ENCODE peak calls at places on chromosomes 4 and X, in four cellular contexts. V is neuronal stem cell, Y is IMR-90, K is H9. G is an unnamed sample.

GRCh38 chr4:125546272-125546671 is 231.5 kb downstream of the FAT4 start:
- DNase-seq in V (no peak), Y (no peak), K (no peak), G (no peak)

GRCh38 chr4:112938461-112939058 is 110.9 kb upstream of the ANK2 start:
- DNase-seq in V (peak; percentile 54), Y (peak; percentile 36), K (no peak), G (peak; percentile 65)

GRCh38 chrX:43892471-43892870 is 10.2 kb upstream of the MAOB start:
- DNase-seq in V (no peak), Y (no peak), K (no peak), G (no peak)

GRCh38 chr4:149499726-149500125 is 315.9 kb downstream of the IQCM start:
- DNase-seq in V (no peak), Y (no peak), K (no peak), G (no peak)

GRCh38 chr4:89757154-89757723 is 79.7 kb downstream of the SNCA start:
- DNase-seq in V (no peak), Y (no peak), K (no peak), G (no peak)

GRCh38 chr4:124828382-124828781 is 115.8 kb upstream of the ANKRD50 start:
- DNase-seq in V (no peak), Y (no peak), K (no peak), G (no peak)

GRCh38 chr4:41985151-41985550 is 3.6 kb downstream of the DCAF4L1 start:
- DNase-seq in V (no peak), Y (no peak), K (no peak), G (no peak)

GRCh38 chrX:19893722-19894121 is 6.3 kb upstream of the SH3KBP1 start:
- DNase-seq in V (no peak), Y (peak; percentile 59), K (no peak), G (no peak)

GRCh38 chr4:70138751-70139150 is 15.3 kb upstream of the PRR27 start:
- DNase-seq in V (no peak), Y (no peak), K (no peak), G (no peak)

GRCh38 chrX:45517090-45517973 is 316.7 kb upstream of the DIPK2B start:
- DNase-seq in V (no peak), Y (peak; percentile 83), K (no peak), G (peak; percentile 56)

GRCh38 chrX:55056820-55057690 is 17.8 kb upstream of the PAGE2B start:
- DNase-seq in V (no peak), Y (peak; percentile 19), K (no peak), G (peak; percentile 60)

GRCh38 chr4:172220679-172221078 is 407.5 kb downstream of the GALNTL6 start:
- DNase-seq in V (no peak), Y (no peak), K (no peak), G (no peak)

GRCh38 chrX:42472727-42473126 is 305.2 kb downstream of the PPP1R2C start:
- DNase-seq in V (no peak), Y (no peak), K (no peak), G (no peak)

GRCh38 chr4:33086351-33086900 is 2366.3 kb downstream of the PCDH7 start:
- DNase-seq in V (no peak), Y (no peak), K (no peak), G (no peak)

GRCh38 chrX:12947545-12948235 is 27.2 kb upstream of the TMSB4X start:
- DNase-seq in V (no peak), Y (no peak), K (no peak), G (no peak)

GRCh38 chr4:103374773-103375172 is 176.6 kb upstream of the CENPE start:
- DNase-seq in V (no peak), Y (no peak), K (no peak), G (no peak)

GRCh38 chrX:18885317-18886004 is 98.5 kb downstream of the PHKA2 start:
- DNase-seq in V (no peak), Y (peak; percentile 7), K (no peak), G (peak; percentile 32)

GRCh38 chr4:92303621-92304027 is at the start of gene GRID2:
- DNase-seq in V (peak; percentile 38), Y (peak; percentile 2), K (peak; percentile 78), G (peak; percentile 0)

GRCh38 chr4:13918110-13918509 is 290.6 kb upstream of the BOD1L1 start:
- DNase-seq in V (no peak), Y (peak; percentile 100), K (no peak), G (peak; percentile 97)

GRCh38 chr4:52266537-52267137 is 215.5 kb downstream of the SPATA18 start:
- DNase-seq in V (no peak), Y (no peak), K (no peak), G (no peak)

GRCh38 chr4:67909910-67910905 is 26.4 kb upstream of the TMPRSS11D start:
- DNase-seq in V (no peak), Y (peak; percentile 25), K (no peak), G (peak; percentile 35)

GRCh38 chr4:182478475-182478874 is 235.3 kb downstream of the TENM3 start:
- DNase-seq in V (no peak), Y (peak; percentile 59), K (no peak), G (peak; percentile 43)

GRCh38 chr4:182175788-182176519 is 67.2 kb upstream of the TENM3 start:
- DNase-seq in V (no peak), Y (peak; percentile 63), K (no peak), G (no peak)

GRCh38 chr4:148790691-148791090 is 348.5 kb upstream of the NR3C2 start:
- DNase-seq in V (no peak), Y (peak; percentile 94), K (no peak), G (no peak)

GRCh38 chr4:85700362-85700761 is 225.4 kb downstream of the ARHGAP24 start:
- DNase-seq in V (no peak), Y (no peak), K (no peak), G (no peak)

GRCh38 chr4:20462426-20463175 is 210.9 kb downstream of the SLIT2 start:
- DNase-seq in V (no peak), Y (peak; percentile 30), K (no peak), G (no peak)

GRCh38 chr4:158805628-158806471 is 37.0 kb downstream of the FNIP2 start:
- DNase-seq in V (no peak), Y (no peak), K (no peak), G (peak; percentile 79)

GRCh38 chrX:111040377-111041017 is 55.5 kb upstream of the PAK3 start:
- DNase-seq in V (no peak), Y (peak; percentile 36), K (no peak), G (peak; percentile 0)

GRCh38 chrX:53294024-53294648 is 12.8 kb upstream of the IQSEC2 start:
- DNase-seq in V (no peak), Y (peak; percentile 26), K (no peak), G (no peak)

GRCh38 chrX:29478336-29479069 is 736.9 kb upstream of the MAGEB2 start:
- DNase-seq in V (peak; percentile 4), Y (peak; percentile 26), K (peak; percentile 46), G (peak; percentile 22)

GRCh38 chr4:140800686-140801085 is 44.5 kb upstream of the TBC1D9 start:
- DNase-seq in V (no peak), Y (no peak), K (no peak), G (no peak)

GRCh38 chr4:154328030-154328429 is 163.6 kb downstream of the DCHS2 start:
- DNase-seq in V (no peak), Y (no peak), K (no peak), G (no peak)

GRCh38 chr4:95167809-95168208 is 381.0 kb downstream of the UNC5C start:
- DNase-seq in V (no peak), Y (no peak), K (no peak), G (peak; percentile 13)

GRCh38 chr4:113435893-113436292 is 325.6 kb downstream of the CAMK2D start:
- DNase-seq in V (no peak), Y (peak; percentile 75), K (peak; percentile 33), G (peak; percentile 87)

GRCh38 chrX:124421898-124422622 is 75.7 kb downstream of the SH2D1A start:
- DNase-seq in V (no peak), Y (no peak), K (peak; percentile 33), G (peak; percentile 0)

GRCh38 chr4:97558204-97558804 is 585.0 kb downstream of the STPG2 start:
- DNase-seq in V (no peak), Y (no peak), K (peak; percentile 41), G (no peak)

GRCh38 chr4:189940178-189941004 is at the start of gene FRG1:
- DNase-seq in V (peak; percentile 87), Y (peak; percentile 93), K (peak; percentile 95), G (peak; percentile 97)

GRCh38 chr4:118352843-118353373 is at the start of gene PRSS12:
- DNase-seq in V (peak; percentile 77), Y (peak; percentile 75), K (peak; percentile 86), G (peak; percentile 70)
- H3K9ac ChIP-seq in V (peak within 1 kb of the TSS; percentile 86), Y (peak within 1 kb of the TSS; percentile 89), K (no peak within 1 kb of the TSS), G (peak within 1 kb of the TSS; percentile 73)

DNA sequence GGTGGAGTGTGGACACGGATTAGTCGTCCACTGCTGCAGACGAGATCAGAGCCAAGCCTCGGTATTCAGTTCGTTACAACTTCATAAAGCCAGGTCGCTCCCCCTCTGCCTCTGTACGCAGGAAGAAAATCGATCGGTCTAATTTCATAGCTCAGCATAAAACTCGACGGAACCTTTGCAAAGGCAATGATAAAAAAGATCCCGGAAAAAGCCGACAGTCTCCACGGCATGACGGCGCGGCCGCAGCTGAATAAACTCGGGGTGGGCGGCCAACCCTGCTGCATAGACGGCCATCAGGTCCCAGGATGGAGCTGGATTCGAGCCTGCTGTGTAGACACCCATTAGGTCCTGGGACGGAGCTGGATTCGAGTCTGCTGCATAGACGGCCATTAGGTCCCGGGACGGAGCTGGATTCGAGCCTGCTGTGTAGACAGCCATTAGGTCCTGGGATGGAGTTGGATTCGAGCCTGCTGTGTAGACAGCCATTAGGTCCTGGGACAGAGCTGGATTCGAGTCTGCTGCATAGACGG is 113.8 kb upstream of the PPP2R3B start:
- DNase-seq in V (no peak), Y (no peak), K (no peak), G (no peak)
- H3K23ac ChIP-seq in V (peak overlapping the region; percentile 17), Y (no peak overlapping the region), K (no peak overlapping the region), G (no peak overlapping the region)

GRCh38 chr4:84647307-84647884 is 64.5 kb downstream of the CDS1 start:
- DNase-seq in V (no peak), Y (no peak), K (peak; percentile 60), G (peak; percentile 42)
- H3K9ac ChIP-seq in V (no peak overlapping the region), Y (no peak overlapping the region), K (no peak overlapping the region), G (no peak overlapping the region)

GRCh38 chrX:1591863-1592127 is 391 bp downstream of the AKAP17A start:
- DNase-seq in V (no peak), Y (no peak), K (no peak), G (peak; percentile 23)

GRCh38 chrX:1592128-1592862 is 891 bp downstream of the AKAP17A start:
- DNase-seq in V (no peak), Y (peak; percentile 5), K (peak; percentile 66), G (peak; percentile 38)

GRCh38 chrX:1589356-1590130 is 1.9 kb upstream of the AKAP17A start:
- DNase-seq in V (no peak), Y (no peak), K (no peak), G (no peak)

GRCh38 chrX:1592863-1593201 is 1.4 kb downstream of the AKAP17A start:
- DNase-seq in V (no peak), Y (peak; percentile 21), K (no peak), G (no peak)

DNA sequence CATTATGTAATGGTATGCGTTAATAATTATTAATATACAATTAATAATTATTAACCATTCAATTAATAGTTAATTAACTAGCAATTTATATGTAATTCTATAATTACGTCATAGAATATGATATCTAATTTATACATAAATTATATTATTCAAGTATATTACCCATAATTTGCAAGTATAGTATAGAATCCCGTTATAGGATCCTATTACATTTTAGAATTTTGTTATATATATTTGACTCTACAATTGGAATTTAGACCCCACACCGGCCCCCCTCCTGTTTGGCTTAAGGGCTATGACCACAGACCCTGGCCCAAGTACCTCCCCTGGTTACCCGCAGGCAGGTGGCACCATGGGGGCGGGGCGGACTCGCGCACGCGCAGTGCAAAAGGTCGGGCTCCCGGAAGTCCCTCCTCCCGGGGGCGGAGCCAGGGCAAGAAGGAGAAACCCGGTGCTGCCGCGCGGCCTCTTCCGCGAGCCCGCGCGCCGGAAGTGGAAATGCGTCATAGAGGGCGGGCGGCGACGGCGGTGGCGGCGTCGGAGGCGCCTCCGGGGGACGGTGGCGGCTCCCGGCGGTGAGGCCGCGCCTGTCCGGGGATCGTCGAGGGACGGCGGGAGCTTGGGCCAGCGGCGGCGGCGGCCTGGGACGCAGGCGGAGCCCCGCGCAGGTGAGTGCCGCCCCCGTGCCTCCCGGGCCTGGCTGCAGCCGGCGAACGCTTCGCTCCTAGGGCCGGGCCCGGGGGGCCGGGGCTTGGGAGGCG is at the start of gene AKAP17A:
- DNase-seq in V (peak; percentile 94), Y (peak; percentile 90), K (peak; percentile 98), G (peak; percentile 91)
- H3K23ac ChIP-seq in V (peak within 1 kb of the TSS; percentile 65), Y (no peak within 1 kb of the TSS), K (no peak within 1 kb of the TSS), G (peak within 1 kb of the TSS; percentile 95)